ENCODE peak calls at places on chromosomes 12 and 14, in ten cellular contexts. H is AG09319, T is stomach, D is endothelial cell, W is fibroblast of pulmonary artery, X is fibroblast of lung, B is PC-3, R is GM23338, Y is lower lobe of right lung, J is AG10803. S is an unnamed sample.
A peak's percentile ranks its signal among the peaks of the same experiment; 100 is the strongest.

GRCh38 chr12:103806807-103807206 is 34.2 kb downstream of the NT5DC3 start:
- DNase-seq in H (no peak), T (no peak), D (no peak), W (peak; percentile 87), X (peak; percentile 63), B (no peak), R (no peak), Y (no peak), J (no peak), S (no peak)

GRCh38 chr14:56098021-56098420 is 20.2 kb upstream of the PELI2 start:
- DNase-seq in H (no peak), T (no peak), D (no peak), W (no peak), X (no peak), B (no peak), R (no peak), Y (no peak), J (no peak), S (no peak)

GRCh38 chr14:20934148-20934762 is 21.0 kb upstream of the RNASE2 start:
- DNase-seq in H (no peak), T (peak; percentile 36), D (peak; percentile 70), W (peak; percentile 14), X (no peak), B (peak; percentile 9), R (peak; percentile 94), Y (peak; percentile 71), J (peak; percentile 9), S (peak; percentile 45)

GRCh38 chr12:94710933-94711332 is 60.6 kb upstream of the TMCC3 start:
- DNase-seq in H (no peak), T (no peak), D (peak; percentile 25), W (peak; percentile 28), X (peak; percentile 4), B (peak; percentile 33), R (peak; percentile 73), Y (no peak), J (peak; percentile 16), S (no peak)

GRCh38 chr14:33030406-33030805 is 91.7 kb downstream of the NPAS3 start:
- DNase-seq in H (no peak), T (no peak), D (no peak), W (no peak), X (no peak), B (no peak), R (no peak), Y (no peak), J (no peak), S (no peak)

GRCh38 chr12:53059434-53060063 is 9.7 kb downstream of the TNS2 start:
- DNase-seq in H (no peak), T (no peak), D (no peak), W (no peak), X (no peak), B (no peak), R (no peak), Y (peak; percentile 41), J (no peak), S (no peak)

GRCh38 chr12:30847259-30847658 is 79.3 kb upstream of the TSPAN11 start:
- DNase-seq in H (peak; percentile 35), T (no peak), D (peak; percentile 34), W (peak; percentile 81), X (peak; percentile 58), B (peak; percentile 76), R (peak; percentile 86), Y (no peak), J (peak; percentile 74), S (no peak)

GRCh38 chr12:79407671-79408622 is 282.8 kb downstream of the PAWR start:
- DNase-seq in H (peak; percentile 73), T (peak; percentile 57), D (peak; percentile 58), W (peak; percentile 92), X (peak; percentile 85), B (peak; percentile 94), R (peak; percentile 85), Y (no peak), J (peak; percentile 92), S (peak; percentile 9)

GRCh38 chr12:3725267-3726115 is 27.4 kb downstream of the CRACR2A start:
- DNase-seq in H (no peak), T (no peak), D (no peak), W (peak; percentile 47), X (no peak), B (no peak), R (peak; percentile 36), Y (no peak), J (peak; percentile 17), S (no peak)

GRCh38 chr12:96457191-96457930 is 32.0 kb upstream of the CFAP54 start:
- DNase-seq in H (no peak), T (no peak), D (no peak), W (peak; percentile 14), X (peak; percentile 17), B (peak; percentile 52), R (peak; percentile 25), Y (no peak), J (no peak), S (no peak)

GRCh38 chr14:100733152-100733850 is 6.6 kb downstream of the DLK1 start:
- DNase-seq in H (no peak), T (no peak), D (no peak), W (no peak), X (no peak), B (no peak), R (no peak), Y (no peak), J (no peak), S (no peak)

GRCh38 chr12:12331244-12331771 is 18.7 kb downstream of the MANSC1 start:
- DNase-seq in H (no peak), T (no peak), D (no peak), W (no peak), X (peak; percentile 78), B (no peak), R (peak; percentile 64), Y (no peak), J (no peak), S (no peak)

GRCh38 chr14:21521526-21521925 is 4.6 kb downstream of the SALL2 start:
- DNase-seq in H (no peak), T (no peak), D (no peak), W (peak; percentile 67), X (peak; percentile 86), B (peak; percentile 48), R (no peak), Y (no peak), J (peak; percentile 90), S (no peak)

GRCh38 chr12:19643635-19644034 is 204.3 kb downstream of the AEBP2 start:
- DNase-seq in H (peak; percentile 11), T (no peak), D (peak; percentile 12), W (peak; percentile 76), X (peak; percentile 59), B (peak; percentile 50), R (peak; percentile 94), Y (no peak), J (peak; percentile 58), S (no peak)

GRCh38 chr12:19645823-19646222 is 206.5 kb downstream of the AEBP2 start:
- DNase-seq in H (no peak), T (no peak), D (no peak), W (no peak), X (no peak), B (no peak), R (no peak), Y (no peak), J (no peak), S (no peak)

GRCh38 chr12:19652391-19652790 is 213.1 kb downstream of the AEBP2 start:
- DNase-seq in H (no peak), T (no peak), D (no peak), W (no peak), X (peak; percentile 17), B (no peak), R (no peak), Y (no peak), J (peak; percentile 10), S (no peak)

GRCh38 chr12:19646599-19646998 is 207.3 kb downstream of the AEBP2 start:
- DNase-seq in H (no peak), T (no peak), D (no peak), W (no peak), X (no peak), B (no peak), R (no peak), Y (no peak), J (no peak), S (no peak)

GRCh38 chr12:19648173-19648572 is 208.9 kb downstream of the AEBP2 start:
- DNase-seq in H (no peak), T (no peak), D (no peak), W (no peak), X (no peak), B (no peak), R (no peak), Y (no peak), J (peak; percentile 29), S (no peak)
- TF ChIP-seq CTCF in H (no peak), T (no peak), D (no peak), W (no peak), X (no peak), B (no peak), R (peak; percentile 7), Y (no peak), J (no peak), S (no peak)

GRCh38 chr12:47900480-47901129 is 4.2 kb downstream of the VDR start:
- DNase-seq in H (no peak), T (peak; percentile 44), D (no peak), W (no peak), X (peak; percentile 12), B (peak; percentile 74), R (peak; percentile 49), Y (peak; percentile 63), J (peak; percentile 40), S (no peak)
- TF ChIP-seq CTCF in H (no peak), T (no peak), D (no peak), W (no peak), X (no peak), B (peak; percentile 69), R (peak; percentile 55), Y (no peak), J (peak; percentile 6), S (no peak)

DNA sequence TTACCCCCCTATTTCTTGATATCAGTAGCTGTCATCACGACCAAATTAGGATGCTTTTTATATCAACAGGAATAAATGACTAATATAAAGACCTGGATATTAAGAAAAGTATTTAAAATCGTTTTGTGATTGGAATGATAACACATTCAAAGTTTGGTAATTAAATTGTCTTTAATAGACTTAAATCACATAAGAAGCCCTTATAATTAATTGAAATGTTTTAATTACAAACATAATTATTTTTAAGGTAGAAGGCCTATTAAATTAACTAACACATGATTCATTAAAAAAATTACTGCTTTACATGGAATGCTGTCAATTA is 412.4 kb downstream of the FUT8 start:
- DNase-seq in H (no peak), T (no peak), D (no peak), W (no peak), X (no peak), B (no peak), R (no peak), Y (no peak), J (no peak), S (no peak)
- TF ChIP-seq CTCF in H (no peak), T (no peak), D (peak; percentile 40), W (no peak), X (no peak), B (no peak), R (no peak), Y (no peak), J (no peak), S (peak; percentile 8)

GRCh38 chr14:76472199-76472723 is 96.3 kb downstream of the ESRRB start:
- DNase-seq in H (no peak), T (no peak), D (no peak), W (no peak), X (no peak), B (no peak), R (no peak), Y (no peak), J (no peak), S (no peak)

GRCh38 chr14:76467843-76468242 is 91.9 kb downstream of the ESRRB start:
- DNase-seq in H (no peak), T (no peak), D (no peak), W (no peak), X (no peak), B (no peak), R (no peak), Y (no peak), J (no peak), S (no peak)

GRCh38 chr14:76473381-76474263 is 97.7 kb downstream of the ESRRB start:
- DNase-seq in H (no peak), T (no peak), D (no peak), W (no peak), X (peak; percentile 10), B (no peak), R (peak; percentile 56), Y (no peak), J (no peak), S (no peak)
- TF ChIP-seq CTCF in H (no peak), T (no peak), D (no peak), W (no peak), X (no peak), B (no peak), R (peak; percentile 29), Y (peak; percentile 12), J (no peak), S (peak; percentile 35)